ENCODE peak calls at places on chromosome 6, in ten cellular contexts. O is choroid plexus epithelial cell, Q is dorsolateral prefrontal cortex, H is HFFc6, C is heart left ventricle, Z is nephron progenitor cell, K is cardiac muscle cell, V is mesothelial cell of epicardium, W is endothelial cell, U is bronchial epithelial cell. A is an unnamed sample.
A peak's percentile ranks its signal among the peaks of the same experiment; 100 is the strongest.

GRCh38 chr6:26550250-26550993 is 12.3 kb downstream of the HMGN4 start:
- DNase-seq in O (peak; percentile 54), Q (no peak), H (no peak), C (peak; percentile 80), Z (peak; percentile 81), K (peak; percentile 70), V (peak; percentile 54), W (peak; percentile 65), U (peak; percentile 12), A (peak; percentile 45)

GRCh38 chr6:105780146-105780860 is 305.8 kb upstream of the PRDM1 start:
- DNase-seq in O (no peak), Q (no peak), H (no peak), C (no peak), Z (no peak), K (no peak), V (no peak), W (no peak), U (peak; percentile 61), A (peak; percentile 69)

GRCh38 chr6:154606457-154606856 is 96.0 kb upstream of the CNKSR3 start:
- DNase-seq in O (no peak), Q (no peak), H (no peak), C (no peak), Z (no peak), K (no peak), V (no peak), W (no peak), U (peak; percentile 54), A (no peak)

GRCh38 chr6:26342106-26342999 is 22.6 kb upstream of the BTN3A2 start:
- DNase-seq in O (peak; percentile 44), Q (no peak), H (peak; percentile 73), C (no peak), Z (no peak), K (no peak), V (no peak), W (no peak), U (peak; percentile 60), A (no peak)

GRCh38 chr6:52994789-52995078 is 350 bp downstream of the GSTA4 start:
- DNase-seq in O (no peak), Q (peak; percentile 29), H (no peak), C (peak; percentile 47), Z (peak; percentile 61), K (peak; percentile 58), V (peak; percentile 72), W (peak; percentile 53), U (no peak), A (no peak)

GRCh38 chr6:112560651-112561050 is 213.5 kb downstream of the RFPL4B start:
- DNase-seq in O (peak; percentile 12), Q (no peak), H (no peak), C (no peak), Z (no peak), K (no peak), V (no peak), W (peak; percentile 7), U (no peak), A (no peak)

GRCh38 chr6:157312733-157313132 is 10.6 kb downstream of the TMEM242 start:
- DNase-seq in O (no peak), Q (no peak), H (no peak), C (no peak), Z (no peak), K (no peak), V (no peak), W (no peak), U (no peak), A (no peak)

GRCh38 chr6:79947191-79948173 is at the start of gene ELOVL4:
- DNase-seq in O (peak; percentile 78), Q (peak; percentile 88), H (peak; percentile 63), C (peak; percentile 52), Z (peak; percentile 81), K (peak; percentile 85), V (peak; percentile 74), W (peak; percentile 67), U (peak; percentile 76), A (peak; percentile 51)

GRCh38 chr6:131980791-131981623 is 29.8 kb upstream of the CCN2 start:
- DNase-seq in O (no peak), Q (no peak), H (no peak), C (no peak), Z (no peak), K (no peak), V (no peak), W (no peak), U (no peak), A (no peak)

GRCh38 chr6:225121-225721 is 67.1 kb upstream of the DUSP22 start:
- DNase-seq in O (no peak), Q (no peak), H (no peak), C (peak; percentile 33), Z (no peak), K (no peak), V (no peak), W (peak; percentile 23), U (peak; percentile 98), A (peak; percentile 94)

GRCh38 chr6:149499066-149499465 is 14.3 kb upstream of the ZC3H12D start:
- DNase-seq in O (peak; percentile 97), Q (no peak), H (peak; percentile 91), C (no peak), Z (no peak), K (no peak), V (no peak), W (no peak), U (peak; percentile 90), A (peak; percentile 71)

GRCh38 chr6:26122005-26122388 is 34.8 kb downstream of the HFE start:
- DNase-seq in O (no peak), Q (no peak), H (no peak), C (no peak), Z (no peak), K (no peak), V (no peak), W (no peak), U (no peak), A (no peak)

GRCh38 chr6:90110971-90111370 is 185.7 kb downstream of the BACH2 start:
- DNase-seq in O (no peak), Q (no peak), H (no peak), C (no peak), Z (no peak), K (no peak), V (no peak), W (no peak), U (no peak), A (no peak)

GRCh38 chr6:157139054-157139708 is 184.1 kb downstream of the TMEM242 start:
- DNase-seq in O (no peak), Q (no peak), H (no peak), C (no peak), Z (no peak), K (peak; percentile 31), V (no peak), W (peak; percentile 59), U (no peak), A (no peak)

DNA sequence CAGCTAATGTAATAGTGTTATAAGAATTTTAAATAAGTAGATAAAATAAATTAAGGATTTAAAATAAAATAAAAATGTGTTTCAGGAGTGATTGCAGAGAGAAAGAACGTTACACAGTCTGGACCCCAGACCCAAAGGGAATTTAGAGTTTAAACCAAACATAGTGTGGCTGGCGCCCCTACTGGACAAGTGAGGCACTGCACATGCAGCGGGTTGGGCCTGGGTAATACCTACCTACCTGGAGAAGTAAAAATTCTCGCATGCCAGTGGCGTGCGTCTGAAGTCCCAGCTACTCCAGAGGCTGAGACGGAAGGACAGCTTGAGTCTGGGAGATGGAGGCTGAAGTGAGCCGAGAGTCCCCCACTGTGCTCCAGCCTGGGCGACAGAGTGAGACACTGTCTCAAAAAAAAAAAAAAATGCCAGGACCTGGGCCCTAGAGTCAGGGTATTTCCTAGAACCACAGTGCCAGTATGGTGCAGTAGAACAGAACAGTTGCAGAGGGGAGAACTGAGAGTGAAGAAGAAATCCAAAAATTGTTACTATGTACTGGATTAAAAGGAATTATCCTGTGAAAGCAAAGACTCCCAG is 71.4 kb upstream of the TCF21 start:
- DNase-seq in O (no peak), Q (no peak), H (no peak), C (no peak), Z (peak; percentile 48), K (no peak), V (no peak), W (peak; percentile 61), U (no peak), A (no peak)
- TF ChIP-seq CTCF in O (peak; percentile 66), Q (peak; percentile 16), H (peak; percentile 77), C (peak; percentile 26), Z (peak; percentile 68), K (peak; percentile 51), V (peak; percentile 77), W (peak; percentile 94), U (peak; percentile 43), A (peak; percentile 52)

GRCh38 chr6:73314577-73315492 is 39.2 kb downstream of the DPPA5 start:
- DNase-seq in O (no peak), Q (no peak), H (no peak), C (no peak), Z (no peak), K (no peak), V (no peak), W (no peak), U (no peak), A (no peak)

GRCh38 chr6:73309534-73309783 is 44.6 kb downstream of the DPPA5 start:
- DNase-seq in O (no peak), Q (no peak), H (no peak), C (no peak), Z (no peak), K (no peak), V (no peak), W (no peak), U (peak; percentile 22), A (no peak)

GRCh38 chr6:73308712-73309533 is 45.2 kb downstream of the DPPA5 start:
- DNase-seq in O (peak; percentile 30), Q (no peak), H (no peak), C (no peak), Z (peak; percentile 11), K (peak; percentile 20), V (no peak), W (peak; percentile 11), U (peak; percentile 23), A (peak; percentile 45)

GRCh38 chr6:73309784-73310502 is 44.1 kb downstream of the DPPA5 start:
- DNase-seq in O (peak; percentile 53), Q (peak; percentile 30), H (peak; percentile 46), C (peak; percentile 56), Z (peak; percentile 63), K (peak; percentile 69), V (peak; percentile 67), W (peak; percentile 63), U (peak; percentile 36), A (peak; percentile 32)
- TF ChIP-seq CTCF in O (peak; percentile 73), Q (peak; percentile 37), H (peak; percentile 78), C (no peak), Z (peak; percentile 35), K (peak; percentile 70), V (no peak), W (no peak), U (peak; percentile 57), A (peak; percentile 62)

GRCh38 chr6:130313206-130313605 is 52.6 kb upstream of the TMEM200A start:
- DNase-seq in O (no peak), Q (no peak), H (no peak), C (no peak), Z (no peak), K (no peak), V (no peak), W (no peak), U (no peak), A (no peak)
- TF ChIP-seq CTCF in O (no peak), Q (no peak), H (peak; percentile 42), C (no peak), Z (no peak), K (no peak), V (no peak), W (peak; percentile 37), U (no peak), A (no peak)

DNA sequence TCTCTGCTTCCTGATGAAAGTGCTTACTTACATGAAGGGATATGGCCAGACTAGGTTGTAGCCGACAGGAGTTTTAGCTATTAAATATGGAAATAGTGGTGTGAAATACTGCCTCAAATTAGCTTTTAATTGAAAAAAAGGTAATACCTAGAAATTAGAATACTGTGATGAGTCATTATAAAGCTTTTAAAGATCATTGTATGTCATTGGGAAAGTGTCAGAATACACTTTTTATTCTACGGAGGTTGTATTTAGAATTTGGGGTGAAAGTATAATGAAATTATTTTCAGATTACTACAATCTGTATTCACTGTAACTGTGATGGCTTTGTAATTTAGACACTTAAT is 2.2 kb downstream of the LOC128125822 start:
- DNase-seq in O (no peak), Q (no peak), H (no peak), C (no peak), Z (no peak), K (no peak), V (no peak), W (no peak), U (no peak), A (no peak)
- TF ChIP-seq CTCF in O (no peak), Q (no peak), H (peak; percentile 51), C (no peak), Z (peak; percentile 31), K (no peak), V (no peak), W (peak; percentile 36), U (no peak), A (no peak)